ENCODE peak calls at places on chromosomes 7 and 10, in nine cellular contexts. One of them, this sample, is unnamed.

GRCh38 chr7:98229441-98229840 is 18.2 kb downstream of the BHLHA15 start:
- DNase-seq in GM13977: no peak
- DNase-seq in activated CD8-positive, alpha-beta T cell treated with anti-CD3 and anti-CD28 coated beads for 36 hours: no peak
- DNase-seq in activated T-cell treated with anti-CD3 and anti-CD28 coated beads for 1 hour: no peak
- DNase-seq in HuH-7.5: no peak
- DNase-seq in NCI-H1436: no peak
- DNase-seq in stimulated activated CD8-positive, alpha-beta memory T cell treated with anti-CD3 and anti-CD28 coated beads, Interleukin-12 subunit alpha, Interleukin-12 subunit beta, amount 100 ng/mL, for 4 hours: no peak
- DNase-seq in right atrium auricular region: no peak
- DNase-seq in HT1080: no peak
- DNase-seq in this sample: peak

GRCh38 chr7:27113991-27114866 is 11.7 kb upstream of the HOXA2 start:
- DNase-seq in GM13977: no peak
- DNase-seq in activated CD8-positive, alpha-beta T cell treated with anti-CD3 and anti-CD28 coated beads for 36 hours: no peak
- DNase-seq in activated T-cell treated with anti-CD3 and anti-CD28 coated beads for 1 hour: no peak
- DNase-seq in HuH-7.5: no peak
- DNase-seq in NCI-H1436: no peak
- DNase-seq in stimulated activated CD8-positive, alpha-beta memory T cell treated with anti-CD3 and anti-CD28 coated beads, Interleukin-12 subunit alpha, Interleukin-12 subunit beta, amount 100 ng/mL, for 4 hours: no peak
- DNase-seq in right atrium auricular region: no peak
- DNase-seq in HT1080: no peak
- DNase-seq in this sample: no peak

GRCh38 chr7:38318803-38319416 is 45.5 kb upstream of the TARP start:
- DNase-seq in GM13977: peak
- DNase-seq in activated CD8-positive, alpha-beta T cell treated with anti-CD3 and anti-CD28 coated beads for 36 hours: peak
- DNase-seq in activated T-cell treated with anti-CD3 and anti-CD28 coated beads for 1 hour: no peak
- DNase-seq in HuH-7.5: peak
- DNase-seq in NCI-H1436: peak
- DNase-seq in stimulated activated CD8-positive, alpha-beta memory T cell treated with anti-CD3 and anti-CD28 coated beads, Interleukin-12 subunit alpha, Interleukin-12 subunit beta, amount 100 ng/mL, for 4 hours: no peak
- DNase-seq in right atrium auricular region: no peak
- DNase-seq in HT1080: peak
- DNase-seq in this sample: no peak

GRCh38 chr7:94170836-94171235 is 166.7 kb upstream of the BET1 start:
- DNase-seq in GM13977: no peak
- DNase-seq in activated CD8-positive, alpha-beta T cell treated with anti-CD3 and anti-CD28 coated beads for 36 hours: no peak
- DNase-seq in activated T-cell treated with anti-CD3 and anti-CD28 coated beads for 1 hour: no peak
- DNase-seq in HuH-7.5: no peak
- DNase-seq in NCI-H1436: no peak
- DNase-seq in stimulated activated CD8-positive, alpha-beta memory T cell treated with anti-CD3 and anti-CD28 coated beads, Interleukin-12 subunit alpha, Interleukin-12 subunit beta, amount 100 ng/mL, for 4 hours: no peak
- DNase-seq in right atrium auricular region: no peak
- DNase-seq in HT1080: no peak
- DNase-seq in this sample: no peak

GRCh38 chr10:95121904-95122303 is 52.6 kb upstream of the CYP2C8 start:
- DNase-seq in GM13977: no peak
- DNase-seq in activated CD8-positive, alpha-beta T cell treated with anti-CD3 and anti-CD28 coated beads for 36 hours: no peak
- DNase-seq in activated T-cell treated with anti-CD3 and anti-CD28 coated beads for 1 hour: no peak
- DNase-seq in HuH-7.5: no peak
- DNase-seq in NCI-H1436: no peak
- DNase-seq in stimulated activated CD8-positive, alpha-beta memory T cell treated with anti-CD3 and anti-CD28 coated beads, Interleukin-12 subunit alpha, Interleukin-12 subunit beta, amount 100 ng/mL, for 4 hours: no peak
- DNase-seq in right atrium auricular region: no peak
- DNase-seq in HT1080: no peak
- DNase-seq in this sample: peak

GRCh38 chr7:9645756-9646155 is 1212.3 kb downstream of the NXPH1 start:
- DNase-seq in GM13977: no peak
- DNase-seq in activated CD8-positive, alpha-beta T cell treated with anti-CD3 and anti-CD28 coated beads for 36 hours: no peak
- DNase-seq in activated T-cell treated with anti-CD3 and anti-CD28 coated beads for 1 hour: no peak
- DNase-seq in HuH-7.5: no peak
- DNase-seq in NCI-H1436: no peak
- DNase-seq in stimulated activated CD8-positive, alpha-beta memory T cell treated with anti-CD3 and anti-CD28 coated beads, Interleukin-12 subunit alpha, Interleukin-12 subunit beta, amount 100 ng/mL, for 4 hours: no peak
- DNase-seq in right atrium auricular region: no peak
- DNase-seq in HT1080: peak
- DNase-seq in this sample: no peak

GRCh38 chr7:50595538-50596102 is 30.4 kb upstream of the DDC start:
- DNase-seq in GM13977: no peak
- DNase-seq in activated CD8-positive, alpha-beta T cell treated with anti-CD3 and anti-CD28 coated beads for 36 hours: peak
- DNase-seq in activated T-cell treated with anti-CD3 and anti-CD28 coated beads for 1 hour: no peak
- DNase-seq in HuH-7.5: no peak
- DNase-seq in NCI-H1436: peak
- DNase-seq in stimulated activated CD8-positive, alpha-beta memory T cell treated with anti-CD3 and anti-CD28 coated beads, Interleukin-12 subunit alpha, Interleukin-12 subunit beta, amount 100 ng/mL, for 4 hours: no peak
- DNase-seq in right atrium auricular region: no peak
- DNase-seq in HT1080: peak
- DNase-seq in this sample: no peak

GRCh38 chr7:47896809-47897423 is 51.4 kb downstream of the PKD1L1 start:
- DNase-seq in GM13977: no peak
- DNase-seq in activated CD8-positive, alpha-beta T cell treated with anti-CD3 and anti-CD28 coated beads for 36 hours: no peak
- DNase-seq in activated T-cell treated with anti-CD3 and anti-CD28 coated beads for 1 hour: no peak
- DNase-seq in HuH-7.5: peak
- DNase-seq in NCI-H1436: no peak
- DNase-seq in stimulated activated CD8-positive, alpha-beta memory T cell treated with anti-CD3 and anti-CD28 coated beads, Interleukin-12 subunit alpha, Interleukin-12 subunit beta, amount 100 ng/mL, for 4 hours: no peak
- DNase-seq in right atrium auricular region: no peak
- DNase-seq in HT1080: no peak
- DNase-seq in this sample: no peak

GRCh38 chr10:28280652-28281051 is 22.2 kb downstream of the MPP7 start:
- DNase-seq in GM13977: no peak
- DNase-seq in activated CD8-positive, alpha-beta T cell treated with anti-CD3 and anti-CD28 coated beads for 36 hours: no peak
- DNase-seq in activated T-cell treated with anti-CD3 and anti-CD28 coated beads for 1 hour: no peak
- DNase-seq in HuH-7.5: no peak
- DNase-seq in NCI-H1436: no peak
- DNase-seq in stimulated activated CD8-positive, alpha-beta memory T cell treated with anti-CD3 and anti-CD28 coated beads, Interleukin-12 subunit alpha, Interleukin-12 subunit beta, amount 100 ng/mL, for 4 hours: no peak
- DNase-seq in right atrium auricular region: no peak
- DNase-seq in HT1080: no peak
- DNase-seq in this sample: no peak

GRCh38 chr7:67823345-67823744 is 826.7 kb downstream of the TYW1 start:
- DNase-seq in GM13977: no peak
- DNase-seq in activated CD8-positive, alpha-beta T cell treated with anti-CD3 and anti-CD28 coated beads for 36 hours: no peak
- DNase-seq in activated T-cell treated with anti-CD3 and anti-CD28 coated beads for 1 hour: no peak
- DNase-seq in HuH-7.5: no peak
- DNase-seq in NCI-H1436: no peak
- DNase-seq in stimulated activated CD8-positive, alpha-beta memory T cell treated with anti-CD3 and anti-CD28 coated beads, Interleukin-12 subunit alpha, Interleukin-12 subunit beta, amount 100 ng/mL, for 4 hours: no peak
- DNase-seq in right atrium auricular region: no peak
- DNase-seq in HT1080: no peak
- DNase-seq in this sample: peak

GRCh38 chr7:4610768-4611467 is 71.2 kb upstream of the FOXK1 start:
- DNase-seq in GM13977: peak
- DNase-seq in activated CD8-positive, alpha-beta T cell treated with anti-CD3 and anti-CD28 coated beads for 36 hours: peak
- DNase-seq in activated T-cell treated with anti-CD3 and anti-CD28 coated beads for 1 hour: peak
- DNase-seq in HuH-7.5: peak
- DNase-seq in NCI-H1436: peak
- DNase-seq in stimulated activated CD8-positive, alpha-beta memory T cell treated with anti-CD3 and anti-CD28 coated beads, Interleukin-12 subunit alpha, Interleukin-12 subunit beta, amount 100 ng/mL, for 4 hours: peak
- DNase-seq in right atrium auricular region: no peak
- DNase-seq in HT1080: peak
- DNase-seq in this sample: peak

GRCh38 chr10:24674892-24675632 is 48.6 kb downstream of the ARHGAP21 start:
- DNase-seq in GM13977: no peak
- DNase-seq in activated CD8-positive, alpha-beta T cell treated with anti-CD3 and anti-CD28 coated beads for 36 hours: no peak
- DNase-seq in activated T-cell treated with anti-CD3 and anti-CD28 coated beads for 1 hour: no peak
- DNase-seq in HuH-7.5: no peak
- DNase-seq in NCI-H1436: no peak
- DNase-seq in stimulated activated CD8-positive, alpha-beta memory T cell treated with anti-CD3 and anti-CD28 coated beads, Interleukin-12 subunit alpha, Interleukin-12 subunit beta, amount 100 ng/mL, for 4 hours: no peak
- DNase-seq in right atrium auricular region: no peak
- DNase-seq in HT1080: no peak
- DNase-seq in this sample: no peak

GRCh38 chr10:59950105-59950504 is 43.7 kb upstream of the CCDC6 start:
- DNase-seq in GM13977: no peak
- DNase-seq in activated CD8-positive, alpha-beta T cell treated with anti-CD3 and anti-CD28 coated beads for 36 hours: no peak
- DNase-seq in activated T-cell treated with anti-CD3 and anti-CD28 coated beads for 1 hour: no peak
- DNase-seq in HuH-7.5: no peak
- DNase-seq in NCI-H1436: no peak
- DNase-seq in stimulated activated CD8-positive, alpha-beta memory T cell treated with anti-CD3 and anti-CD28 coated beads, Interleukin-12 subunit alpha, Interleukin-12 subunit beta, amount 100 ng/mL, for 4 hours: no peak
- DNase-seq in right atrium auricular region: no peak
- DNase-seq in HT1080: no peak
- DNase-seq in this sample: no peak

GRCh38 chr10:71010730-71011129 is 122.4 kb upstream of the PCBD1 start:
- DNase-seq in GM13977: no peak
- DNase-seq in activated CD8-positive, alpha-beta T cell treated with anti-CD3 and anti-CD28 coated beads for 36 hours: no peak
- DNase-seq in activated T-cell treated with anti-CD3 and anti-CD28 coated beads for 1 hour: no peak
- DNase-seq in HuH-7.5: no peak
- DNase-seq in NCI-H1436: no peak
- DNase-seq in stimulated activated CD8-positive, alpha-beta memory T cell treated with anti-CD3 and anti-CD28 coated beads, Interleukin-12 subunit alpha, Interleukin-12 subunit beta, amount 100 ng/mL, for 4 hours: no peak
- DNase-seq in right atrium auricular region: no peak
- DNase-seq in HT1080: no peak
- DNase-seq in this sample: no peak

GRCh38 chr10:74917481-74918077 is 91.2 kb downstream of the KAT6B start:
- DNase-seq in GM13977: no peak
- DNase-seq in activated CD8-positive, alpha-beta T cell treated with anti-CD3 and anti-CD28 coated beads for 36 hours: no peak
- DNase-seq in activated T-cell treated with anti-CD3 and anti-CD28 coated beads for 1 hour: no peak
- DNase-seq in HuH-7.5: no peak
- DNase-seq in NCI-H1436: no peak
- DNase-seq in stimulated activated CD8-positive, alpha-beta memory T cell treated with anti-CD3 and anti-CD28 coated beads, Interleukin-12 subunit alpha, Interleukin-12 subunit beta, amount 100 ng/mL, for 4 hours: no peak
- DNase-seq in right atrium auricular region: no peak
- DNase-seq in HT1080: peak
- DNase-seq in this sample: no peak

GRCh38 chr10:47246409-47247189 is 53.4 kb upstream of the GDF10 start:
- DNase-seq in GM13977: no peak
- DNase-seq in activated CD8-positive, alpha-beta T cell treated with anti-CD3 and anti-CD28 coated beads for 36 hours: no peak
- DNase-seq in activated T-cell treated with anti-CD3 and anti-CD28 coated beads for 1 hour: no peak
- DNase-seq in HuH-7.5: no peak
- DNase-seq in NCI-H1436: no peak
- DNase-seq in stimulated activated CD8-positive, alpha-beta memory T cell treated with anti-CD3 and anti-CD28 coated beads, Interleukin-12 subunit alpha, Interleukin-12 subunit beta, amount 100 ng/mL, for 4 hours: no peak
- DNase-seq in right atrium auricular region: peak
- DNase-seq in HT1080: no peak
- DNase-seq in this sample: no peak

GRCh38 chr10:118241229-118242137 is 100.6 kb downstream of the FAM204A start:
- DNase-seq in GM13977: peak
- DNase-seq in activated CD8-positive, alpha-beta T cell treated with anti-CD3 and anti-CD28 coated beads for 36 hours: peak
- DNase-seq in activated T-cell treated with anti-CD3 and anti-CD28 coated beads for 1 hour: peak
- DNase-seq in HuH-7.5: peak
- DNase-seq in NCI-H1436: peak
- DNase-seq in stimulated activated CD8-positive, alpha-beta memory T cell treated with anti-CD3 and anti-CD28 coated beads, Interleukin-12 subunit alpha, Interleukin-12 subunit beta, amount 100 ng/mL, for 4 hours: peak
- DNase-seq in right atrium auricular region: peak
- DNase-seq in HT1080: peak
- DNase-seq in this sample: peak

This sample was measured in body of pancreas.